ENCODE peak calls at places on chromosomes 11 and 22, in five cellular contexts. T, P, I, V and R are unnamed samples.

GRCh38 chr22:28821452-28821851 is 21.1 kb upstream of the XBP1 start:
- DNase-seq in V (no peak), P (no peak), T (peak; percentile 22), I (no peak), R (no peak)

GRCh38 chr22:17906978-17907730 is 117.2 kb downstream of the MICAL3 start:
- DNase-seq in I (no peak), T (no peak), V (no peak), P (no peak), R (no peak)

GRCh38 chr22:48192920-48193319 is 1430.5 kb downstream of the TBC1D22A start:
- DNase-seq in P (no peak), T (no peak), V (no peak), I (no peak), R (no peak)

GRCh38 chr11:61254403-61255025 is 13.5 kb downstream of the PGA5 start:
- DNase-seq in I (peak; percentile 72), V (peak; percentile 79), P (peak; percentile 39), T (peak; percentile 63), R (peak; percentile 74)

GRCh38 chr11:86193297-86194095 is 51.1 kb upstream of the EED start:
- DNase-seq in P (peak; percentile 69), V (peak; percentile 78), I (peak; percentile 82), T (peak; percentile 37), R (peak; percentile 84)

GRCh38 chr11:11211186-11211585 is 141.9 kb downstream of the CSNK2A3 start:
- DNase-seq in T (no peak), P (peak; percentile 71), V (no peak), I (no peak), R (no peak)

GRCh38 chr11:12042215-12042676 is 33.8 kb upstream of the DKK3 start:
- DNase-seq in I (no peak), T (no peak), P (peak; percentile 92), V (peak; percentile 94), R (peak; percentile 95)

GRCh38 chr22:17243524-17243923 is 24.3 kb upstream of the ADA2 start:
- DNase-seq in P (peak; percentile 35), T (no peak), V (peak; percentile 12), I (no peak), R (peak; percentile 54)

GRCh38 chr11:45176996-45177395 is 30.6 kb downstream of the PRDM11 start:
- DNase-seq in T (no peak), I (no peak), P (no peak), V (no peak), R (no peak)

GRCh38 chr11:72307439-72307838 is 63.5 kb upstream of the PHOX2A start:
- DNase-seq in T (no peak), I (no peak), V (no peak), P (no peak), R (no peak)

GRCh38 chr11:119626197-119626909 is 102.6 kb downstream of the NECTIN1 start:
- DNase-seq in I (no peak), V (no peak), T (no peak), P (no peak), R (no peak)

GRCh38 chr11:131884461-131885073 is 514.2 kb downstream of the NTM start:
- DNase-seq in P (no peak), T (no peak), I (no peak), V (no peak), R (no peak)

GRCh38 chr11:33500865-33501479 is 199.7 kb downstream of the C11orf91 start:
- DNase-seq in T (peak; percentile 50), P (peak; percentile 31), I (peak; percentile 72), V (peak; percentile 52), R (peak; percentile 67)

GRCh38 chr22:30253205-30253852 is 6.8 kb upstream of the LIF start:
- DNase-seq in T (peak; percentile 44), P (no peak), V (peak; percentile 83), I (no peak), R (peak; percentile 37)

GRCh38 chr22:26320469-26320868 is 108.6 kb upstream of the ASPHD2 start:
- DNase-seq in P (no peak), I (no peak), V (no peak), T (no peak), R (peak; percentile 39)

GRCh38 chr22:36221799-36222751 is 17.3 kb downstream of the APOL2 start:
- DNase-seq in I (peak; percentile 81), V (peak; percentile 46), P (peak; percentile 28), T (peak; percentile 73), R (peak; percentile 55)

GRCh38 chr11:128927683-128928336 is 14.9 kb downstream of the TP53AIP1 start:
- DNase-seq in I (no peak), V (no peak), T (no peak), P (no peak), R (no peak)

GRCh38 chr22:45709004-45709739 is 37.5 kb downstream of the ATXN10 start:
- DNase-seq in P (peak; percentile 74), I (no peak), T (no peak), V (peak; percentile 74), R (peak; percentile 92)

GRCh38 chr22:30057375-30057774 is 22.9 kb upstream of the HORMAD2 start:
- DNase-seq in T (no peak), I (no peak), P (no peak), V (no peak), R (no peak)

GRCh38 chr22:37961062-37961461 is 7.6 kb downstream of the POLR2F start:
- DNase-seq in T (no peak), V (no peak), I (no peak), P (no peak), R (no peak)

GRCh38 chr11:45580399-45580798 is 85.0 kb downstream of the CHST1 start:
- DNase-seq in V (peak; percentile 43), I (peak; percentile 65), P (peak; percentile 16), T (peak; percentile 46), R (peak; percentile 50)

GRCh38 chr11:70020336-70021214 is 57.5 kb upstream of the ANO1 start:
- DNase-seq in P (no peak), V (peak; percentile 42), I (no peak), T (no peak), R (peak; percentile 55)

GRCh38 chr11:64044730-64045386 is 9.1 kb downstream of the FLRT1 start:
- DNase-seq in V (no peak), P (no peak), I (no peak), T (no peak), R (no peak)

GRCh38 chr11:69370984-69371709 is 77.2 kb downstream of the MYEOV start:
- DNase-seq in V (no peak), T (no peak), P (no peak), I (no peak), R (no peak)

GRCh38 chr11:69796063-69796462 is 20.9 kb upstream of the FGF4 start:
- DNase-seq in V (no peak), T (no peak), P (no peak), I (no peak), R (no peak)

GRCh38 chr11:75142714-75143419 is 8.0 kb upstream of the SLCO2B1 start:
- DNase-seq in V (peak; percentile 94), P (peak; percentile 86), T (peak; percentile 94), I (no peak), R (peak; percentile 97)

GRCh38 chr11:17915500-17916143 is 97.2 kb downstream of the SERGEF start:
- DNase-seq in P (no peak), T (no peak), I (no peak), V (no peak), R (peak; percentile 10)

GRCh38 chr22:50190182-50190951 is 4.7 kb downstream of the TRABD start:
- DNase-seq in T (peak; percentile 53), I (peak; percentile 68), P (peak; percentile 78), V (peak; percentile 62), R (peak; percentile 70)

GRCh38 chr11:83033972-83034672 is 37.6 kb downstream of the RAB30 start:
- DNase-seq in V (peak; percentile 73), I (peak; percentile 35), T (no peak), P (peak; percentile 43), R (peak; percentile 93)

GRCh38 chr11:79400717-79401330 is 40.0 kb downstream of the TENM4 start:
- DNase-seq in P (peak; percentile 45), I (peak; percentile 65), T (peak; percentile 10), V (peak; percentile 70), R (peak; percentile 69)

DNA sequence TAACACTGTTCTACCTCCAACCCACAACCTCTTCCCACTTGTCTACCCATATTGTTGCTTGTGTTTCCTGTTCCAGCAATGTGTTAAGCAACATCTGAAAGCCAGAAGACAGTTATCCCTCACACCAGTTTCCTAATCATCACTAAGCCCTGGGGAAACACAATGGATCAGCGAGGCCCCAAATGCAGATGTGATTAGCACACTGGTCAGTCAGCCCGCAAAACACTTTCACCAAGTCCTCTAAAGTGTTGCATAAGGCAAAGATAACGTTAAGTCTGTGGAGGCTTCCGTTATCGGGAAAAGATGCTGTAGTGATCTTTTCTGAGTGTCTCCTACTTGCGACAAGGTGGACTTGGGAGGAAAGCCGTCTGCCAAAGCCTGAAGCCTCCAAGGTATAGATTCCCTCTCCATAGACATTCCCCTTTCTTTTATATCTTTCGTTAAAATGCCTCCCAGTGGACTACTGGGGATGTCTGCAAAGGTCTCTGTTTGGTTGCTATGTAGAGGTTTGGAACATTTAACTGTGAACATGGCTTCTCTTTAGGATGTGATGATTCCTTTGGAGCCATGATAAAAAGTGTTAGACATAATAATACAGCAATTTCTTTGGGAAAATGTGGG is at the start of gene MS4A3:
- DNase-seq in I (peak; percentile 5), P (no peak), T (no peak), V (no peak), R (no peak)
- H3K4me3 ChIP-seq in I (no peak within 1 kb of the TSS), P (no peak within 1 kb of the TSS), T (no peak within 1 kb of the TSS), V (no peak within 1 kb of the TSS), R (no peak within 1 kb of the TSS)

GRCh38 chr11:47314992-47315391 is 37.5 kb downstream of the MYBPC3 start:
- DNase-seq in T (no peak), P (no peak), I (no peak), V (no peak), R (peak; percentile 60)
- H3K4me1 ChIP-seq in T (no peaks in the 10 kb centered on the region), P (no peaks in the 10 kb centered on the region), I (no peaks in the 10 kb centered on the region), V (no peaks in the 10 kb centered on the region), R (no peaks in the 10 kb centered on the region)

DNA sequence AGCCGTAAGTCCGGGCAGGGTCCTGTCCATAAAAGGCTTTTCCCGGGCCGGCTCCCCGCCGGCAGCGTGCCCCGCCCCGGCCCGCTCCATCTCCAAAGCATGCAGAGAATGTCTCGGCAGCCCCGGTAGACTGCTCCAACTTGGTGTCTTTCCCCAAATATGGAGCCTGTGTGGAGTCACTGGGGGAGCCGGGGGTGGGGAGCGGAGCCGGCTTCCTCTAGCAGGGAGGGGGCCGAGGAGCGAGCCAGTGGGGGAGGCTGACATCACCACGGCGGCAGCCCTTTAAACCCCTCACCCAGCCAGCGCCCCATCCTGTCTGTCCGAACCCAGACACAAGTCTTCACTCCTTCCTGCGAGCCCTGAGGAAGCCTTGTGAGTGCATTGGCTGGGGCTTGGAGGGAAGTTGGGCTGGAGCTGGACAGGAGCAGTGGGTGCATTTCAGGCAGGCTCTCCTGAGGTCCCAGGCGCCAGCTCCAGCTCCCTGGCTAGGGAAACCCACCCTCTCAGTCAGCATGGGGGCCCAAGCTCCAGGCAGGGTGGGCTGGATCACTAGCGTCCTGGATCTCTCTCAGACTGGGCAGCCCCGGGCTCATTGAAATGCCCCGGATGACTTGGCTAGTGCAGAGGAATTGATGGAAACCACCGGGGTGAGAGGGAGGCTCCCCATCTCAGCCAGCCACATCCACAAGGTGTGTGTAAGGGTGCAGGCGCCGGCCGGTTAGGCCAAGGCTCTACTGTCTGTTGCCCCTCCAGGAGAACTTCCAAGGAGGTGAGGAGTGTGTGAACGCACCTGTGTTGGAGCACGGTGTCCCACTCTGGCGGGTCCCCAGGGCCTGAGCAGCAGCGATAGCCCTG is at the start of gene TAGLN:
- DNase-seq in P (peak; percentile 57), I (peak; percentile 84), T (no peak), V (peak; percentile 53), R (peak; percentile 93)
- H3K4me2 ChIP-seq in P (peak within 1 kb of the TSS; percentile 62), I (peak within 1 kb of the TSS; percentile 68), T (no peak within 1 kb of the TSS), V (peak within 1 kb of the TSS; percentile 20), R (peak within 1 kb of the TSS; percentile 78)

DNA sequence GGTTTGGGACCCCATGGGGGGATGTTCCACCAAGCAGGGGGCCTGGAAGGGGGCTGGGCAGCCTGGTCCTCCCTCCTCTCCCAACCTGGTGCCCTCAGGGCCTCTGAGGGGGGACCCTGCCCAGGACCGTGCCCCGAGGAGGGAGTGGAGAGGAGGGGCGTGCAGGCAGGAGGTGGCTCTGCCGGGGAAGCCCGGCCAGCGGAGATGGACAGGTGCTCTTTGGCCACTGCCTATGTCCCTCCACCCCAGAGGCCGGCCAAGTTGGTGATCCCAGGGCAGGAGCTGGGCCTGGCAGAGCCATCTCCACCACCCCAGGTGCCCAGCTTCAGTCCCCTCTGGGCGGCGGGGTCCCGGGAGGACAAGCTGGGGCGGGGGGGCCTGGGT is 2.4 kb downstream of the MUC2 start:
- DNase-seq in T (no peak), V (no peak), P (no peak), I (no peak), R (no peak)
- H3K4me3 ChIP-seq in T (no peak overlapping the region), V (no peak overlapping the region), P (no peak overlapping the region), I (no peak overlapping the region), R (no peak overlapping the region)